ENCODE peak calls at places on chromosomes 6 and 20, in six cellular contexts. One of them, this sample, is unnamed.

GRCh38 chr20:47150403-47151152 is 205.9 kb downstream of the ZMYND8 start:
- DNase-seq in colonic mucosa: peak
- DNase-seq in DND-41: peak
- DNase-seq in substantia nigra: peak
- DNase-seq in HCT116: peak
- DNase-seq in ovary: no peak
- DNase-seq in this sample: peak

GRCh38 chr20:19688031-19688806 is 69.8 kb upstream of the RIN2 start:
- DNase-seq in substantia nigra: peak
- DNase-seq in ovary: peak
- DNase-seq in HCT116: peak
- DNase-seq in colonic mucosa: peak
- DNase-seq in DND-41: no peak
- DNase-seq in this sample: peak

GRCh38 chr20:42255820-42256219 is 637.6 kb upstream of the CHD6 start:
- DNase-seq in DND-41: no peak
- DNase-seq in HCT116: no peak
- DNase-seq in ovary: no peak
- DNase-seq in colonic mucosa: no peak
- DNase-seq in substantia nigra: no peak
- DNase-seq in this sample: no peak

GRCh38 chr20:33728463-33728862 is 3.3 kb upstream of the ZNF341 start:
- DNase-seq in substantia nigra: no peak
- DNase-seq in colonic mucosa: no peak
- DNase-seq in DND-41: no peak
- DNase-seq in HCT116: no peak
- DNase-seq in ovary: no peak
- DNase-seq in this sample: no peak

GRCh38 chr6:44289726-44290125 is 19.5 kb downstream of the TMEM151B start:
- DNase-seq in HCT116: no peak
- DNase-seq in substantia nigra: no peak
- DNase-seq in ovary: no peak
- DNase-seq in colonic mucosa: no peak
- DNase-seq in DND-41: no peak
- DNase-seq in this sample: no peak

GRCh38 chr6:87968435-87969278 is 79.0 kb upstream of the SPACA1 start:
- DNase-seq in DND-41: no peak
- DNase-seq in colonic mucosa: peak
- DNase-seq in substantia nigra: no peak
- DNase-seq in ovary: no peak
- DNase-seq in HCT116: no peak
- DNase-seq in this sample: no peak

GRCh38 chr20:35615667-35616464 is at the start of gene SPAG4:
- DNase-seq in HCT116: no peak
- DNase-seq in colonic mucosa: peak
- DNase-seq in DND-41: peak
- DNase-seq in ovary: peak
- DNase-seq in substantia nigra: peak
- DNase-seq in this sample: peak

GRCh38 chr6:110421749-110422443 is 6.5 kb upstream of the DDO start:
- DNase-seq in ovary: no peak
- DNase-seq in colonic mucosa: no peak
- DNase-seq in DND-41: no peak
- DNase-seq in substantia nigra: no peak
- DNase-seq in HCT116: no peak
- DNase-seq in this sample: no peak

GRCh38 chr6:151004415-151005024 is 139.0 kb downstream of the MTHFD1L start:
- DNase-seq in HCT116: no peak
- DNase-seq in colonic mucosa: no peak
- DNase-seq in ovary: peak
- DNase-seq in DND-41: no peak
- DNase-seq in substantia nigra: no peak
- DNase-seq in this sample: peak

GRCh38 chr6:132179955-132180354 is 221.3 kb downstream of the MOXD1 start:
- DNase-seq in substantia nigra: no peak
- DNase-seq in colonic mucosa: no peak
- DNase-seq in DND-41: no peak
- DNase-seq in ovary: no peak
- DNase-seq in HCT116: no peak
- DNase-seq in this sample: no peak

GRCh38 chr6:8006208-8006607 is 58.0 kb downstream of the BLOC1S5 start:
- DNase-seq in substantia nigra: no peak
- DNase-seq in HCT116: peak
- DNase-seq in ovary: no peak
- DNase-seq in colonic mucosa: no peak
- DNase-seq in DND-41: peak
- DNase-seq in this sample: no peak

GRCh38 chr6:157596886-157597285 is 215.9 kb downstream of the ZDHHC14 start:
- DNase-seq in DND-41: no peak
- DNase-seq in HCT116: no peak
- DNase-seq in colonic mucosa: no peak
- DNase-seq in ovary: no peak
- DNase-seq in substantia nigra: no peak
- DNase-seq in this sample: no peak

GRCh38 chr6:31186052-31186734 is 15.7 kb upstream of the POU5F1 start:
- DNase-seq in HCT116: no peak
- DNase-seq in substantia nigra: no peak
- DNase-seq in colonic mucosa: peak
- DNase-seq in DND-41: no peak
- DNase-seq in ovary: no peak
- DNase-seq in this sample: peak

GRCh38 chr6:29887330-29887818 is 55.0 kb upstream of the HLA-A start:
- DNase-seq in colonic mucosa: peak
- DNase-seq in ovary: peak
- DNase-seq in substantia nigra: no peak
- DNase-seq in HCT116: peak
- DNase-seq in DND-41: no peak
- DNase-seq in this sample: peak

DNA sequence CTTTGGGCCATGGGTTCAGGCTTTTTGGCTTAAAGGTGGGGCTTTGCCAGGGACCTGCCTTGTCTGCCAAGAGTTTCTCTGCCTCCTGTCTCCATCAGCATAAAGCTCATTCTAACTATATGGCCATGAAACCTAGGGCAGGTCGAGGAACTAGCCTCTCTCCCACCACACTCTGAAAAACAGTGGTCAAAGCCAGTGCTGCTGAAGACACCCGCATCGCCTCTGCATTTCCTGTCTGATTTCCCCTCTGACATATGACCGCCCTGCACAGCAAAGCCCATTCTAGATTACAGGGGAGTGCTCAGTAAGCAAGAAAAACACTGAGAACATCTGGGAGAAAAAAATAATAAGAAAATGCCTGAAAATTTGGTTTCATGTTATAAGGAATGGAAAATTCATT is 573.6 kb downstream of the PRKN start:
- DNase-seq in DND-41: no peak
- DNase-seq in substantia nigra: no peak
- DNase-seq in colonic mucosa: no peak
- DNase-seq in HCT116: no peak
- DNase-seq in ovary: no peak
- DNase-seq in this sample: no peak
- H3K27ac ChIP-seq in DND-41: no peak
- H3K27ac ChIP-seq in substantia nigra: no peak
- H3K27ac ChIP-seq in colonic mucosa: no peak
- H3K27ac ChIP-seq in HCT116: no peak
- H3K27ac ChIP-seq in ovary: no peak
- H3K27ac ChIP-seq in this sample: no peak

GRCh38 chr6:134003542-134003951 is 48.9 kb downstream of the SLC2A12 start:
- DNase-seq in HCT116: no peak
- DNase-seq in DND-41: no peak
- DNase-seq in colonic mucosa: no peak
- DNase-seq in substantia nigra: no peak
- DNase-seq in ovary: no peak
- DNase-seq in this sample: no peak
- H3K27ac ChIP-seq in HCT116: no peak
- H3K27ac ChIP-seq in DND-41: no peak
- H3K27ac ChIP-seq in colonic mucosa: no peak
- H3K27ac ChIP-seq in substantia nigra: peak
- H3K27ac ChIP-seq in ovary: no peak
- H3K27ac ChIP-seq in this sample: peak

DNA sequence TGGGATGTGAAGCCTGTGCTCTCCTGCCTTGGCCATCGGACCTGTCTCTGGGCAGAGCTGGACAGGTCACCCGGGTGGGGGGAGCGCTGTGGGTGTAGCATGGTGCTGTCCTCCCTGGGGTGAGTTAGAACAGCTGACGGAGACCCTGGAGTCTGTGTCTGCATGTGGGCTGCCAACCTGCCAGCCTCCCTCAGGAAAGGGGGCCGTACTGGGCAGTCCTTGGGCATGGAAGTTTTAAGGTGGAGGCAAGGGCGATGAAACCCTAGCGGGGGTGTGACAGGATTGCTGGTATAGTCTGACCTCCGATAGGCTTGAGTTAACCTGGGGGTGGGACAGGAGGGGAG is 2.4 kb downstream of the SOX18 start:
- DNase-seq in substantia nigra: no peak
- DNase-seq in DND-41: no peak
- DNase-seq in ovary: no peak
- DNase-seq in HCT116: no peak
- DNase-seq in colonic mucosa: no peak
- DNase-seq in this sample: no peak
- H3K27ac ChIP-seq in substantia nigra: no peak
- H3K27ac ChIP-seq in DND-41: no peak
- H3K27ac ChIP-seq in ovary: no peak
- H3K27ac ChIP-seq in HCT116: no peak
- H3K27ac ChIP-seq in colonic mucosa: no peak
- H3K27ac ChIP-seq in this sample: no peak

GRCh38 chr20:17507032-17507431 is 24.1 kb downstream of the BFSP1 start:
- DNase-seq in HCT116: no peak
- DNase-seq in ovary: no peak
- DNase-seq in DND-41: no peak
- DNase-seq in colonic mucosa: no peak
- DNase-seq in substantia nigra: no peak
- DNase-seq in this sample: no peak
- H3K27ac ChIP-seq in HCT116: no peak
- H3K27ac ChIP-seq in ovary: no peak
- H3K27ac ChIP-seq in DND-41: no peak
- H3K27ac ChIP-seq in colonic mucosa: no peak
- H3K27ac ChIP-seq in substantia nigra: no peak
- H3K27ac ChIP-seq in this sample: no peak

GRCh38 chr6:25042599-25042936 is 106.8 kb upstream of the RIPOR2 start:
- DNase-seq in ovary: no peak
- DNase-seq in substantia nigra: no peak
- DNase-seq in HCT116: no peak
- DNase-seq in colonic mucosa: no peak
- DNase-seq in DND-41: peak
- DNase-seq in this sample: no peak

GRCh38 chr6:25038992-25039391 is 103.2 kb upstream of the RIPOR2 start:
- DNase-seq in HCT116: no peak
- DNase-seq in substantia nigra: no peak
- DNase-seq in DND-41: peak
- DNase-seq in ovary: no peak
- DNase-seq in colonic mucosa: no peak
- DNase-seq in this sample: no peak

GRCh38 chr6:25042984-25043725 is 107.4 kb upstream of the RIPOR2 start:
- DNase-seq in HCT116: no peak
- DNase-seq in colonic mucosa: no peak
- DNase-seq in DND-41: no peak
- DNase-seq in substantia nigra: no peak
- DNase-seq in ovary: no peak
- DNase-seq in this sample: no peak

GRCh38 chr6:25038300-25038699 is 102.5 kb upstream of the RIPOR2 start:
- DNase-seq in DND-41: no peak
- DNase-seq in colonic mucosa: no peak
- DNase-seq in ovary: no peak
- DNase-seq in substantia nigra: no peak
- DNase-seq in HCT116: no peak
- DNase-seq in this sample: no peak

GRCh38 chr6:25041676-25042598 is 106.2 kb upstream of the RIPOR2 start:
- DNase-seq in substantia nigra: no peak
- DNase-seq in HCT116: no peak
- DNase-seq in colonic mucosa: no peak
- DNase-seq in DND-41: peak
- DNase-seq in ovary: no peak
- DNase-seq in this sample: no peak
- H3K27ac ChIP-seq in substantia nigra: no peak
- H3K27ac ChIP-seq in HCT116: no peak
- H3K27ac ChIP-seq in colonic mucosa: peak
- H3K27ac ChIP-seq in DND-41: peak
- H3K27ac ChIP-seq in ovary: no peak
- H3K27ac ChIP-seq in this sample: no peak

GRCh38 chr20:10898555-10898954 is 224.8 kb upstream of the JAG1 start:
- DNase-seq in DND-41: no peak
- DNase-seq in colonic mucosa: no peak
- DNase-seq in HCT116: no peak
- DNase-seq in substantia nigra: no peak
- DNase-seq in ovary: no peak
- DNase-seq in this sample: no peak

GRCh38 chr20:10897341-10897740 is 223.5 kb upstream of the JAG1 start:
- DNase-seq in DND-41: no peak
- DNase-seq in substantia nigra: no peak
- DNase-seq in colonic mucosa: no peak
- DNase-seq in HCT116: no peak
- DNase-seq in ovary: no peak
- DNase-seq in this sample: no peak

GRCh38 chr20:10906830-10907229 is 233.0 kb upstream of the JAG1 start:
- DNase-seq in HCT116: no peak
- DNase-seq in ovary: no peak
- DNase-seq in substantia nigra: no peak
- DNase-seq in DND-41: no peak
- DNase-seq in colonic mucosa: no peak
- DNase-seq in this sample: no peak

GRCh38 chr20:10902836-10903410 is 229.1 kb upstream of the JAG1 start:
- DNase-seq in ovary: no peak
- DNase-seq in HCT116: no peak
- DNase-seq in DND-41: no peak
- DNase-seq in substantia nigra: no peak
- DNase-seq in colonic mucosa: no peak
- DNase-seq in this sample: no peak

GRCh38 chr20:10902174-10902573 is 228.4 kb upstream of the JAG1 start:
- DNase-seq in substantia nigra: no peak
- DNase-seq in HCT116: no peak
- DNase-seq in ovary: no peak
- DNase-seq in colonic mucosa: no peak
- DNase-seq in DND-41: no peak
- DNase-seq in this sample: no peak
- H3K27ac ChIP-seq in substantia nigra: no peak
- H3K27ac ChIP-seq in HCT116: no peak
- H3K27ac ChIP-seq in ovary: no peak
- H3K27ac ChIP-seq in colonic mucosa: no peak
- H3K27ac ChIP-seq in DND-41: no peak
- H3K27ac ChIP-seq in this sample: peak

This sample was measured in tibial artery.